ENCODE peak calls at places on chromosomes 16 and 17, in ten cellular contexts. G, P, H, T, O, B, R, V, E and N are unnamed samples.

GRCh38 chr16:3997231-3997841 is 116.8 kb upstream of the CREBBP start:
- DNase-seq in G (no peak), P (no peak), H (no peak), T (no peak), O (no peak), B (no peak), R (no peak), V (no peak), E (no peak), N (no peak)

GRCh38 chr16:86353185-86353584 is 157.1 kb upstream of the FOXF1 start:
- DNase-seq in G (no peak), P (no peak), H (no peak), T (no peak), O (no peak), B (no peak), R (no peak), V (no peak), E (no peak), N (no peak)

GRCh38 chr16:12559714-12560113 is 244.0 kb downstream of the CPPED1 start:
- DNase-seq in G (no peak), P (no peak), H (no peak), T (no peak), O (no peak), B (no peak), R (peak; percentile 10), V (no peak), E (no peak), N (no peak)

GRCh38 chr16:66408181-66409048 is 18.7 kb upstream of the BEAN1 start:
- DNase-seq in G (peak; percentile 90), P (no peak), H (no peak), T (no peak), O (peak; percentile 64), B (peak; percentile 42), R (peak; percentile 76), V (no peak), E (no peak), N (peak; percentile 44)

GRCh38 chr16:20889625-20890275 is 10.4 kb downstream of the DCUN1D3 start:
- DNase-seq in G (no peak), P (no peak), H (no peak), T (no peak), O (no peak), B (no peak), R (no peak), V (no peak), E (no peak), N (no peak)

GRCh38 chr17:45021607-45022287 is 29.7 kb downstream of the DCAKD start:
- DNase-seq in G (peak; percentile 87), P (peak; percentile 48), H (peak; percentile 52), T (no peak), O (peak; percentile 67), B (peak; percentile 67), R (no peak), V (peak; percentile 25), E (no peak), N (peak; percentile 66)

GRCh38 chr16:70730944-70731343 is 45.1 kb upstream of the MTSS2 start:
- DNase-seq in G (no peak), P (no peak), H (no peak), T (no peak), O (no peak), B (peak; percentile 68), R (no peak), V (no peak), E (no peak), N (no peak)

GRCh38 chr17:59296190-59296589 is 35.3 kb upstream of the YPEL2 start:
- DNase-seq in G (no peak), P (no peak), H (no peak), T (no peak), O (no peak), B (no peak), R (no peak), V (no peak), E (no peak), N (no peak)

GRCh38 chr17:19332371-19333131 is 30.0 kb downstream of the B9D1 start:
- DNase-seq in G (no peak), P (no peak), H (no peak), T (no peak), O (no peak), B (no peak), R (no peak), V (no peak), E (no peak), N (no peak)

GRCh38 chr17:83162035-83162745 is 82.8 kb downstream of the METRNL start:
- DNase-seq in G (no peak), P (no peak), H (no peak), T (no peak), O (no peak), B (no peak), R (no peak), V (no peak), E (no peak), N (no peak)

GRCh38 chr16:3101018-3101840 is 2.1 kb upstream of the ZSCAN10 start:
- DNase-seq in G (peak; percentile 71), P (peak; percentile 20), H (no peak), T (no peak), O (peak; percentile 48), B (no peak), R (no peak), V (no peak), E (peak; percentile 44), N (peak; percentile 68)

GRCh38 chr16:4882633-4883285 is 35.5 kb downstream of the UBN1 start:
- DNase-seq in G (peak; percentile 63), P (peak; percentile 1), H (no peak), T (no peak), O (no peak), B (no peak), R (peak; percentile 98), V (no peak), E (peak; percentile 42), N (no peak)